ENCODE peak calls at places on chromosome 3, in five cellular contexts. M is cardiac muscle cell, L is pancreas, W is left ventricle myocardium inferior, E is breast epithelium. C is an unnamed sample.

GRCh38 chr3:125965505-125965904 is 3.5 kb upstream of the ROPN1B start:
- DNase-seq in M (no peak), L (no peak), E (no peak), W (no peak), C (no peak)

GRCh38 chr3:162141232-162141631 is 644.6 kb downstream of the OTOL1 start:
- DNase-seq in W (no peak), M (no peak), L (no peak), E (no peak), C (peak; percentile 30)

GRCh38 chr3:184466413-184466960 is 86.6 kb downstream of the CHRD start:
- DNase-seq in E (no peak), M (peak; percentile 38), W (peak; percentile 66), L (no peak), C (no peak)

GRCh38 chr3:2851835-2852234 is 258.3 kb downstream of the IL5RA start:
- DNase-seq in E (no peak), W (peak; percentile 40), L (no peak), M (no peak), C (no peak)

GRCh38 chr3:113516115-113516505 is 1.2 kb upstream of the SPICE1 start:
- DNase-seq in W (no peak), L (no peak), M (no peak), E (no peak), C (no peak)

GRCh38 chr3:110995461-110996226 is 76.0 kb upstream of the NECTIN3 start:
- DNase-seq in M (no peak), W (no peak), L (no peak), E (no peak), C (peak; percentile 35)

GRCh38 chr3:81744366-81744765 is 17.1 kb downstream of the GBE1 start:
- DNase-seq in L (no peak), W (no peak), E (no peak), M (peak; percentile 31), C (peak; percentile 91)

GRCh38 chr3:178525180-178525704 is 11.0 kb upstream of the KCNMB2 start:
- DNase-seq in M (peak; percentile 17), W (no peak), L (no peak), E (no peak), C (no peak)

GRCh38 chr3:170517251-170517945 is 68.5 kb downstream of the SLC7A14 start:
- DNase-seq in M (no peak), L (no peak), W (no peak), E (no peak), C (no peak)

GRCh38 chr3:117898722-117899121 is 1135.9 kb downstream of the IGSF11 start:
- DNase-seq in L (no peak), E (no peak), W (no peak), M (no peak), C (peak; percentile 12)

GRCh38 chr3:71127052-71127451 is 456.5 kb downstream of the FOXP1 start:
- DNase-seq in L (no peak), E (no peak), W (no peak), M (no peak), C (no peak)

GRCh38 chr3:9293066-9293465 is 43.6 kb upstream of the SRGAP3 start:
- DNase-seq in M (no peak), L (no peak), E (no peak), W (no peak), C (no peak)

GRCh38 chr3:180199396-180199795 is 162.7 kb upstream of the PEX5L start:
- DNase-seq in W (no peak), L (no peak), M (no peak), E (no peak), C (no peak)

GRCh38 chr3:20057612-20058180 is 17.4 kb downstream of the KAT2B start:
- DNase-seq in L (no peak), M (no peak), W (no peak), E (no peak), C (no peak)

GRCh38 chr3:180335056-180335455 is 266.9 kb upstream of the TTC14 start:
- DNase-seq in W (no peak), E (no peak), M (no peak), L (no peak), C (no peak)

GRCh38 chr3:164233951-164234350 is 844.3 kb downstream of the SI start:
- DNase-seq in L (no peak), W (no peak), M (no peak), E (no peak), C (no peak)

GRCh38 chr3:30751610-30752299 is 142.7 kb downstream of the GADL1 start:
- DNase-seq in M (peak; percentile 54), W (peak; percentile 33), E (no peak), L (peak; percentile 29), C (no peak)

GRCh38 chr3:20096135-20096685 is 56.0 kb downstream of the KAT2B start:
- DNase-seq in E (no peak), L (no peak), M (no peak), W (no peak), C (no peak)

GRCh38 chr3:66499881-66500574 is 794 bp downstream of the LRIG1 start:
- DNase-seq in L (peak; percentile 52), E (peak; percentile 57), W (peak; percentile 46), M (peak; percentile 58), C (no peak)

GRCh38 chr3:122021811-122022401 is at the start of gene ILDR1:
- DNase-seq in M (peak; percentile 19), E (peak; percentile 56), W (no peak), L (peak; percentile 74), C (no peak)

GRCh38 chr3:176595307-176595706 is 602.0 kb downstream of the TBL1XR1 start:
- DNase-seq in L (no peak), E (no peak), M (no peak), W (no peak), C (no peak)

GRCh38 chr3:107384907-107385306 is 7.7 kb downstream of the CCDC54 start:
- DNase-seq in M (no peak), W (no peak), L (no peak), E (no peak), C (no peak)

GRCh38 chr3:123376451-123377172 is 72.3 kb downstream of the ADCY5 start:
- DNase-seq in W (no peak), L (no peak), M (no peak), E (peak; percentile 46), C (no peak)

GRCh38 chr3:121730940-121731687 is 18.4 kb downstream of the GOLGB1 start:
- DNase-seq in E (no peak), L (no peak), W (no peak), M (peak; percentile 11), C (peak; percentile 28)

GRCh38 chr3:38004415-38005075 is 14.0 kb downstream of the VILL start:
- DNase-seq in E (peak; percentile 84), L (peak; percentile 84), M (peak; percentile 77), W (peak; percentile 79), C (peak; percentile 37)

GRCh38 chr3:149867563-149867962 is 54.5 kb downstream of the RNF13 start:
- DNase-seq in E (no peak), L (no peak), W (no peak), M (no peak), C (no peak)

GRCh38 chr3:12967751-12968209 is 105.4 kb downstream of the IQSEC1 start:
- DNase-seq in W (peak; percentile 91), M (peak; percentile 93), E (peak; percentile 87), L (peak; percentile 95), C (no peak)

GRCh38 chr3:28081533-28081947 is 159.9 kb upstream of the CMC1 start:
- DNase-seq in L (no peak), W (no peak), M (no peak), E (no peak), C (no peak)

GRCh38 chr3:185075547-185075946 is 77.3 kb downstream of the C3orf70 start:
- DNase-seq in W (no peak), M (no peak), E (no peak), L (no peak), C (no peak)

GRCh38 chr3:178203650-178204049 is 332.6 kb upstream of the KCNMB2 start:
- DNase-seq in E (no peak), L (no peak), W (no peak), M (no peak), C (peak; percentile 15)

GRCh38 chr3:5122741-5123706 is 932 bp downstream of the ARL8B start:
- DNase-seq in L (peak; percentile 37), M (peak; percentile 66), E (no peak), W (peak; percentile 19), C (peak; percentile 94)

GRCh38 chr3:102026656-102027055 is 177.3 kb downstream of the NFKBIZ start:
- DNase-seq in E (no peak), L (no peak), W (no peak), M (no peak), C (no peak)

GRCh38 chr3:126361211-126361610 is 4.0 kb upstream of the KLF15 start:
- DNase-seq in M (no peak), L (no peak), W (no peak), E (no peak), C (no peak)

GRCh38 chr3:134485620-134486576 is at the start of the genes ANAPC13 and CEP63:
- DNase-seq in E (peak; percentile 92), W (peak; percentile 94), L (peak; percentile 96), M (peak; percentile 97), C (peak; percentile 96)
- TF ChIP-seq CTCF in E (peak; percentile 8), W (no peak), L (no peak), M (no peak), C (no peak)

DNA sequence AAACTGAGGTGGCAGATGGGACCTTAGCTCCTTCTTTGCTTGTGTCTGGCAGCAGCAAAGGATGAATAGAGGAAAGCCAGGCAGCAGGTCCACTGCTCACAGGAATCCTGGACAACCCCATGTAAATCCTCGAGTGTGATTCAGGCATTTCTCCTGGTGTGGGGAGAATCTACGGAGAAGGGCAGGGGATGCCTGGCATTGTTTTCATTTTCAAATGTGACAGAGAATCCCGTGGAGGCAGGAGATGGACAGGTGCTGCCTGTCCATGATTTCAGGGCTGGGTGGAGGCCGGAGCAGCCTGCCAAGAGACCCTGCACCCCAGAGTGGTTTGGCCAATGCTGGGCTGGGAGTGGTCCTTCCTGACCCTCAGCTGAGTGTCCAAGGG is 1.7 kb downstream of the HRH1 start:
- DNase-seq in W (no peak), M (no peak), L (no peak), E (no peak), C (no peak)
- H3K27ac ChIP-seq in W (no peak overlapping the region), M (no peak overlapping the region), L (no peak overlapping the region), E (no peak overlapping the region), C (peak overlapping the region; percentile 86)

GRCh38 chr3:174355505-174355904 is 503.6 kb upstream of the NAALADL2 start:
- DNase-seq in L (no peak), W (no peak), M (no peak), E (no peak), C (peak; percentile 6)
- TF ChIP-seq CTCF in L (no peak), W (peak; percentile 12), M (peak; percentile 26), E (no peak), C (peak; percentile 60)

GRCh38 chr3:186138272-186138981 is 29.5 kb upstream of the ETV5 start:
- DNase-seq in M (no peak), W (no peak), L (peak; percentile 66), E (no peak), C (no peak)

GRCh38 chr3:186132487-186132886 is 23.6 kb upstream of the ETV5 start:
- DNase-seq in E (no peak), W (no peak), L (no peak), M (no peak), C (no peak)

GRCh38 chr3:186137051-186137685 is 28.3 kb upstream of the ETV5 start:
- DNase-seq in E (no peak), M (no peak), L (no peak), W (no peak), C (no peak)

GRCh38 chr3:186129206-186129605 is 20.3 kb upstream of the ETV5 start:
- DNase-seq in E (no peak), W (no peak), L (no peak), M (no peak), C (no peak)

DNA sequence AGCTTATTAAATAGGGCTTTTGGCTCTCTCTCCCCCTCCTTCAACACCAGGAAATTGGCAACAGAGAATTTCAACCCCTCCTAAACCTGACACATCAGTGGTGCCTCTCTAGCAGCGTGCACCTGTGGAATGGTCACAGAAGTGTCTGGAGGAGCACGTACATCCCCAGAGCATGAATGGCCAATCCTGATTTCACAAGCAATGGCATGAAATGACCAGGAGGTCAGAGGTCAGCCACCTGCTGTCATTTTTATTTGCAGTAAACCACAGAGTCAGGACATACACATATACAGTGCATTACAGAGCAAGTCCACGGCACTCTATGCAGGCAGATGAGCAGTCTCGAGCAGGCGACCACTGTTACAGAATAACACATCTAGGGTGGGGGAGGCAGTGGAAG is 25.1 kb upstream of the ETV5 start:
- DNase-seq in W (no peak), E (no peak), M (no peak), L (no peak), C (no peak)
- H3K27ac ChIP-seq in W (no peak overlapping the region), E (no peak overlapping the region), M (no peak overlapping the region), L (no peak overlapping the region), C (no peak overlapping the region)

C was measured in foreskin keratinocyte.